ENCODE peak calls at places on chromosomes 6 and 20, in five cellular contexts. H is GM23338, D is endodermal cell, U is left ventricle myocardium inferior, B is Peyer's patch. V is an unnamed sample. For H3K36me3, the result is how much of the 10 kb centered on the place peaks cover.

GRCh38 chr6:53967415-53967814 is 143.8 kb upstream of the MLIP start:
- DNase-seq in H (peak), D (no peak), U (no peak), B (no peak), V (no peak)

GRCh38 chr6:13992417-13993055 is 67.8 kb downstream of the RNF182 start:
- DNase-seq in H (no peak), D (no peak), U (no peak), B (no peak), V (no peak)

GRCh38 chr6:79494841-79495240 is 42.4 kb downstream of the LCA5 start:
- DNase-seq in H (peak), D (peak), U (no peak), B (no peak), V (no peak)

GRCh38 chr6:84348801-84349200 is 121.4 kb upstream of the CEP162 start:
- DNase-seq in H (no peak), D (no peak), U (no peak), B (no peak), V (no peak)

GRCh38 chr6:5506149-5506548 is 244.8 kb downstream of the FARS2 start:
- DNase-seq in H (no peak), D (no peak), U (no peak), B (no peak), V (no peak)

GRCh38 chr6:148873154-148873553 is 126.3 kb downstream of the UST start:
- DNase-seq in H (no peak), D (no peak), U (no peak), B (no peak), V (no peak)

GRCh38 chr6:106165885-106166485 is 79.8 kb downstream of the PRDM1 start:
- DNase-seq in H (no peak), D (peak), U (no peak), B (no peak), V (no peak)

GRCh38 chr6:73606428-73606827 is 47.4 kb downstream of the SLC17A5 start:
- DNase-seq in H (no peak), D (no peak), U (no peak), B (no peak), V (no peak)

GRCh38 chr6:143061597-143062385 is 1.1 kb downstream of the AIG1 start:
- DNase-seq in H (no peak), D (no peak), U (no peak), B (no peak), V (no peak)
- H3K4me3 ChIP-seq in H (peak), D (no peak), U (peak), B (peak), V (peak)

GRCh38 chr6:31642798-31643570 is 9.5 kb downstream of the BAG6 start:
- DNase-seq in H (no peak), D (no peak), U (no peak), B (no peak), V (no peak)
- H3K36me3 ChIP-seq in H (under half), D (half or more), U (half or more), B (under half), V (under half)

DNA sequence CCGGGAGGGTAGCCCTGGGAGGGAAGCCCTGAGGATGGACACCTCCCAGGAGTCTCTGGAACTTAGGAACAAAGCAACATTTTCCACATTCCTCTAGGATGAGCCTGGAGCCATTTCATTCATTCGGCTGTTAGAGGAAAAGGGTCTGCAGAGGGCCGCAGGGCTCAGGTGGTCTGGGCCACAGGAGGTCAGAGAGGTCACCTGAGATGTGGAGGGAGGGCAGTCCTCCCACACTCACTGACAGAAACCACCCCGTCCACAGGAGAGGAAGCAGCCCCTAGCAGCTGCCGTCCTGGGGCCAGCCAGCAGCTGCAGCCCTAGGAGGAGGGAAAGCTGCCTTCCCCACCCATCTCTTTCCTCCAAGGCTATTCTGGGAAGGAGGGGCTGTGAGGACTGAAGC is 207.0 kb downstream of the CDC5L start:
- DNase-seq in H (peak), D (peak), U (no peak), B (no peak), V (no peak)
- H3K27ac ChIP-seq in H (no peak), D (no peak), U (no peak), B (no peak), V (no peak)

GRCh38 chr20:2798814-2799213 is 1.6 kb downstream of the CPXM1 start:
- DNase-seq in H (peak), D (peak), U (no peak), B (no peak), V (no peak)
- H3K4me3 ChIP-seq in H (peak), D (peak), U (no peak), B (no peak), V (no peak)

GRCh38 chr6:129370268-129370916 is 339.6 kb downstream of the ARHGAP18 start:
- DNase-seq in H (peak), D (peak), U (peak), B (peak), V (no peak)

GRCh38 chr6:129368076-129368475 is 341.9 kb downstream of the ARHGAP18 start:
- DNase-seq in H (no peak), D (no peak), U (no peak), B (no peak), V (no peak)

GRCh38 chr6:129369737-129370136 is 340.2 kb downstream of the ARHGAP18 start:
- DNase-seq in H (no peak), D (no peak), U (no peak), B (no peak), V (no peak)

GRCh38 chr6:129364767-129365166 is 345.2 kb downstream of the ARHGAP18 start:
- DNase-seq in H (no peak), D (no peak), U (no peak), B (no peak), V (no peak)

GRCh38 chr6:129368970-129369369 is 341.0 kb downstream of the ARHGAP18 start:
- DNase-seq in H (no peak), D (no peak), U (no peak), B (no peak), V (no peak)
- H3K36me3 ChIP-seq in H (under half), D (under half), U (under half), B (under half), V (under half)

GRCh38 chr20:46168438-46168837 is 50.3 kb downstream of the CD40 start:
- DNase-seq in H (no peak), D (no peak), U (no peak), B (no peak), V (no peak)
- H3K27ac ChIP-seq in H (no peak), D (no peak), U (no peak), B (no peak), V (no peak)

DNA sequence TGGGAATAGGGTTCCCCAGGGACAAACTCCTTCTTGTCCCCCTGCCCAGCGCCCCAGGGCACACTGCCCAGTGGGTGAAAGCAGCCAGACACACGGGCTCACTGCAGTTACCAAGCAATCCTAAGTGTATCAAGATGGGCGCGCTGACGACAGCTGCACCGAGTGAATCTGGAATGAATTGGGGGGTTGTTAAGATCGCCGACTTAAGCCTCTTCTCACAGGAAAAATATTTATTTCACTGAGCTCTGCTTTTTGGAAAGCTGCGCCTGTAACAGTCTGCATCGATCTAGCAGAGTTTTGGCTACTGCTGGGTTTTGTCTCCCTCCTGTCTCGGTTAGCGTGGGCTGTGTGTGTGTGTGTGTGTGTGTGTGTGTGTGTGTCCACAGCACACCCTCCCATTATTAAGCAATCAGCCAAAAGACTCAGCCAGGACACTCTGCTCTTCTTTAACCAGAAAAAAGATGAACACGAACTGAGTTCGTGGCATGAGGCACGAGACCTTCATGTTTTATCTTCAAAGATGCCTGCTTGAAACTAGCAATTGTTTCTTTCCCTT is 35.9 kb downstream of the RIPOR3 start:
- DNase-seq in H (no peak), D (no peak), U (peak), B (peak), V (peak)
- H3K4me3 ChIP-seq in H (no peak), D (no peak), U (peak), B (no peak), V (peak)